ENCODE peak calls at places on chromosome 9, in five cellular contexts. N is spleen, D is A549, Y is AG04450, I is HFFc6. C is an unnamed sample.

GRCh38 chr9:100281069-100281468 is 71.7 kb downstream of the TEX10 start:
- DNase-seq in D (no peak), I (no peak), Y (no peak), N (no peak), C (no peak)

GRCh38 chr9:93776873-93777272 is 178.3 kb downstream of the BARX1 start:
- DNase-seq in D (no peak), N (peak), Y (no peak), I (no peak), C (no peak)

GRCh38 chr9:133681658-133682306 is 45.6 kb downstream of the DBH start:
- DNase-seq in D (no peak), I (no peak), N (peak), Y (no peak), C (no peak)

GRCh38 chr9:94656190-94656589 is 16.9 kb upstream of the FBP1 start:
- DNase-seq in D (no peak), I (no peak), N (peak), Y (no peak), C (no peak)

GRCh38 chr9:5842926-5843325 is 10.0 kb upstream of the ERMP1 start:
- DNase-seq in I (no peak), Y (no peak), D (no peak), N (no peak), C (no peak)

GRCh38 chr9:128265348-128265847 is 10.4 kb downstream of the GOLGA2 start:
- DNase-seq in I (no peak), D (no peak), Y (no peak), N (no peak), C (no peak)

GRCh38 chr9:5269249-5269715 is 35.2 kb downstream of the RLN2 start:
- DNase-seq in D (no peak), N (no peak), I (peak), Y (peak), C (peak)

GRCh38 chr9:137243626-137244485 is 2.8 kb downstream of the TUBB4B start:
- DNase-seq in N (no peak), I (peak), Y (no peak), D (no peak), C (no peak)

GRCh38 chr9:111516061-111516465 is 8.9 kb upstream of the ZNF483 start:
- DNase-seq in N (no peak), I (no peak), Y (no peak), D (peak), C (no peak)

GRCh38 chr9:7008411-7008810 is 250.6 kb downstream of the KDM4C start:
- DNase-seq in I (no peak), Y (no peak), D (no peak), N (no peak), C (no peak)

GRCh38 chr9:79621916-79622575 is 50.3 kb downstream of the TLE4 start:
- DNase-seq in D (no peak), Y (no peak), I (no peak), N (no peak), C (no peak)

GRCh38 chr9:114214686-114215397 is 59.5 kb downstream of the COL27A1 start:
- DNase-seq in D (no peak), I (no peak), N (no peak), Y (no peak), C (no peak)

GRCh38 chr9:130689937-130690700 is 3.5 kb upstream of the EXOSC2 start:
- DNase-seq in Y (peak), I (peak), N (no peak), D (peak), C (peak)

GRCh38 chr9:136527721-136528710 is 17.8 kb downstream of the NOTCH1 start:
- DNase-seq in Y (no peak), D (peak), I (no peak), N (no peak), C (peak)

GRCh38 chr9:92990461-92990860 is 43.1 kb downstream of the FGD3 start:
- DNase-seq in Y (no peak), N (no peak), I (no peak), D (no peak), C (no peak)

GRCh38 chr9:5629312-5630037 is 568 bp downstream of the RIC1 start:
- DNase-seq in Y (no peak), D (peak), I (no peak), N (no peak), C (peak)

GRCh38 chr9:123651273-123651672 is 278.7 kb downstream of the DENND1A start:
- DNase-seq in I (no peak), D (no peak), Y (no peak), N (no peak), C (no peak)

GRCh38 chr9:131651160-131651559 is 88.7 kb downstream of the RAPGEF1 start:
- DNase-seq in Y (no peak), N (no peak), D (no peak), I (no peak), C (no peak)

GRCh38 chr9:11269036-11269435 is 656.2 kb upstream of the PTPRD start:
- DNase-seq in I (no peak), Y (no peak), D (no peak), N (no peak), C (no peak)

GRCh38 chr9:136750526-136750925 is 2.2 kb upstream of the LCN6 start:
- DNase-seq in I (no peak), D (no peak), Y (no peak), N (no peak), C (no peak)

GRCh38 chr9:115058684-115059315 is 59.2 kb downstream of the TNC start:
- DNase-seq in Y (peak), N (no peak), I (peak), D (no peak), C (peak)

GRCh38 chr9:546797-547223 is 294.7 kb upstream of the DMRT1 start:
- DNase-seq in I (peak), N (no peak), D (peak), Y (no peak), C (no peak)

GRCh38 chr9:128096614-128097013 is 28.6 kb downstream of the SLC25A25 start:
- DNase-seq in N (no peak), Y (no peak), D (no peak), I (no peak), C (no peak)

GRCh38 chr9:16002816-16003215 is 450.0 kb downstream of the CCDC171 start:
- DNase-seq in D (peak), I (no peak), N (no peak), Y (no peak), C (peak)
- TF ChIP-seq CTCF in D (no peak), I (no peak), N (no peak), Y (no peak), C (no peak)

GRCh38 chr9:124810513-124811355 is 33.8 kb downstream of the OLFML2A start:
- DNase-seq in D (peak), I (peak), N (no peak), Y (peak), C (peak)

GRCh38 chr9:124814178-124814535 is 37.2 kb downstream of the OLFML2A start:
- DNase-seq in D (no peak), Y (no peak), I (no peak), N (no peak), C (no peak)

GRCh38 chr9:124812401-124813016 is 35.6 kb downstream of the OLFML2A start:
- DNase-seq in D (peak), N (no peak), Y (peak), I (peak), C (peak)

GRCh38 chr9:124813496-124814177 is 36.7 kb downstream of the OLFML2A start:
- DNase-seq in Y (no peak), I (peak), N (no peak), D (no peak), C (peak)

DNA sequence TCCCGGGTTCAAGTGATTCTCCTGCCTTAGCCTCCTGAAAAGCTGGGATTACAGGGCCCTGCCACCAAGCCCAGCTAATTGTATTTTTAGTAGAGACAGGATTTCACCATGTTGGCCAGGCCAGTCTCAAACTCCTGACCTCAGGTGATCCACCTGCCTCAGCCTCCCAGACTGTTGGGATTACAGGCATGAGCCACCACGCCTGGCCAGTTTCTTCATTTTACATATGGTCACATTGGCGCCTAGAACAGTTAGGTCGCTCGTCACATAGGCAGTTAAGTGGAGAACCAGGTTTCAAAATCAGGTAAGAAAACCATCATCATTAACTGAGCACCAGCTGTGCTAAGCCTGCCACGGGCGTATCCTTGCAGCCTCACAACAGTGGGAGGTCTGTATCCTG is 36.1 kb downstream of the OLFML2A start:
- DNase-seq in I (no peak), D (no peak), N (no peak), Y (no peak), C (no peak)
- TF ChIP-seq CTCF in I (no peak), D (no peak), N (no peak), Y (no peak), C (no peak)

GRCh38 chr9:70578720-70579119 is 164.3 kb upstream of the KLF9 start:
- DNase-seq in N (no peak), Y (no peak), D (no peak), I (no peak), C (no peak)
- TF ChIP-seq CTCF in N (no peak), Y (no peak), D (no peak), I (peak), C (no peak)

GRCh38 chr9:20199111-20199510 is 410.3 kb upstream of the SLC24A2 start:
- DNase-seq in N (no peak), I (no peak), D (no peak), Y (no peak), C (no peak)

GRCh38 chr9:20200900-20201495 is 412.2 kb upstream of the SLC24A2 start:
- DNase-seq in N (no peak), D (no peak), I (no peak), Y (no peak), C (no peak)

DNA sequence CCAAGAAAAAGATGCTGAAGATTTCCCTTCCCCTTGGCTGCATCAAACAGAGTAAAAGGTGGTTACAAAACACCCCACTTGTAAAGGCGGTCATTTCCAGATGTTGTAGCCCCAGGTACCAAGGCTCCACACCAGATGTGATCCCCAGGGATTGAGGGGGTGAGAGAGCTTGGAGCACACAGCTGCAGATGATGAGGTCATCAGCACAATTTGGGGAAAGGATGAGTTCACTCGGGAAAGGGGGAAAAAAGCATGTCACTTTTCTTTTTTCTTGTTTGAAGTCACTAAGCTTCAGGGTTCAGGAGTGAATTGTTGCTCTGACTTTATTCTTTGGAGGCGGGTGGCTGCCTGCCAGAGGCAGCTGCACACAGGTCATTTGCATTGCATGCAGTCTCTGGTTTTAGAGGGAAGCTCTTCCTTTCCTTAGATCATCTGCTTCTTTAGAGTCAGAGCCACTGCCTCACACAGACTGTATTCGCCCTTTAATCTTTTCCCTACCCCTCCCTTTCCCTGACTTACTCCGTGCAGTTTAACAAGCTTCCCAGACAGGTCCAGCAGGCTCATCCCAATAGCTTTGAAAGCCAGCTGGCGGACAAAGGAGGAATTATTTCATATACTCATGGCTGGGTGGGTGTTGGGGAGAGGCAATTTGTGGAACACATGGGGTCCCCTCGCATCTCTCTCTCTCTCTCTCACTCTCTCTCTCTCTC is 409.3 kb upstream of the SLC24A2 start:
- DNase-seq in N (no peak), I (no peak), D (no peak), Y (no peak), C (no peak)
- TF ChIP-seq CTCF in N (no peak), I (no peak), D (no peak), Y (no peak), C (no peak)

GRCh38 chr9:32526042-32526706 is at the start of gene RIGI:
- DNase-seq in I (peak), N (peak), Y (peak), D (peak), C (peak)
- TF ChIP-seq CTCF in I (peak), N (peak), Y (peak), D (peak), C (peak)

GRCh38 chr9:110426052-110426709 is 88.5 kb upstream of the TXNDC8 start:
- DNase-seq in Y (no peak), N (no peak), D (peak), I (peak), C (peak)
- TF ChIP-seq CTCF in Y (peak), N (no peak), D (peak), I (peak), C (peak)

GRCh38 chr9:86945868-86946711 is 1.2 kb downstream of the GAS1 start:
- DNase-seq in Y (no peak), D (peak), I (peak), N (peak), C (peak)
- TF ChIP-seq CTCF in Y (no peak), D (no peak), I (peak), N (no peak), C (peak)

GRCh38 chr9:91758491-91758981 is 191.5 kb downstream of the ROR2 start:
- DNase-seq in I (peak), D (peak), Y (no peak), N (no peak), C (peak)
- TF ChIP-seq CTCF in I (peak), D (peak), Y (peak), N (peak), C (peak)

DNA sequence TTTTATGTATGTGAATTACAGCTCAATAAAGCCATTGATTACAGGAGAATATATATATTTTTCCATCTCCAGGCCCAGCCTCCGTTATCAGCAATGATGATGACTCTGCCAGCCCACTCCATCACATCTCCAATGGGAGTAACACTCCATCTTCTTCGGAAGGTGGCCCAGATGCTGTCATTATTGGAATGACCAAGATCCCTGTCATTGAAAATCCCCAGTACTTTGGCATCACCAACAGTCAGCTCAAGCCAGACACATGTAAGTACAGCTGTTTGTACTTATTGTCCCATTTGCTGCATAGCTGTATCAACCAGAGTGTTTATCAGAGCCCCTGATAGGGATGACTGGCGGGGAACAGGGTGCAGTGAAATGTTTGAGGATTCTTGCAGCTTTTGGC is 197.6 kb downstream of the NTRK2 start:
- DNase-seq in N (no peak), D (no peak), I (no peak), Y (no peak), C (no peak)
- TF ChIP-seq CTCF in N (no peak), D (no peak), I (no peak), Y (no peak), C (no peak)

GRCh38 chr9:89564257-89564878 is 40.4 kb upstream of the GADD45G start:
- DNase-seq in D (peak), I (no peak), Y (no peak), N (peak), C (no peak)
- TF ChIP-seq CTCF in D (no peak), I (no peak), Y (peak), N (no peak), C (peak)

C was measured in astrocyte of the spinal cord.